ENCODE peak calls at places on chromosome 18, in seven cellular contexts. G, N, H, C, V, J and B are unnamed samples.

GRCh38 chr18:3605562-3606443 is 155.8 kb downstream of the TGIF1 start:
- DNase-seq in G (no peak), N (peak), H (peak), C (peak), V (no peak), J (no peak), B (no peak)

GRCh38 chr18:58887613-58887963 is 22.9 kb downstream of the ZNF532 start:
- DNase-seq in G (no peak), N (peak), H (no peak), C (no peak), V (no peak), J (peak), B (peak)

GRCh38 chr18:21803495-21803894 is 62.9 kb downstream of the MIB1 start:
- DNase-seq in G (no peak), N (no peak), H (no peak), C (no peak), V (no peak), J (no peak), B (no peak)

GRCh38 chr18:33603434-33603833 is 25.4 kb downstream of the ASXL3 start:
- DNase-seq in G (no peak), N (no peak), H (no peak), C (no peak), V (no peak), J (no peak), B (no peak)

GRCh38 chr18:3789525-3789924 is 339.6 kb downstream of the TGIF1 start:
- DNase-seq in G (no peak), N (no peak), H (no peak), C (no peak), V (no peak), J (no peak), B (no peak)

GRCh38 chr18:61727241-61727640 is 165.6 kb downstream of the RNF152 start:
- DNase-seq in G (no peak), N (no peak), H (no peak), C (no peak), V (no peak), J (no peak), B (no peak)

GRCh38 chr18:56795381-56795780 is 144.2 kb downstream of the WDR7 start:
- DNase-seq in G (no peak), N (no peak), H (no peak), C (no peak), V (no peak), J (no peak), B (no peak)

GRCh38 chr18:12944724-12945123 is 3.1 kb upstream of the SEH1L start:
- DNase-seq in G (peak), N (peak), H (no peak), C (no peak), V (no peak), J (no peak), B (no peak)

GRCh38 chr18:36186461-36187137 is 698 bp upstream of the MOCOS start:
- DNase-seq in G (peak), N (no peak), H (no peak), C (no peak), V (peak), J (no peak), B (no peak)

GRCh38 chr18:7559709-7560319 is 7.3 kb upstream of the PTPRM start:
- DNase-seq in G (no peak), N (no peak), H (no peak), C (no peak), V (peak), J (no peak), B (no peak)

GRCh38 chr18:28514699-28515098 is 337.8 kb upstream of the CDH2 start:
- DNase-seq in G (no peak), N (no peak), H (no peak), C (no peak), V (no peak), J (no peak), B (no peak)

GRCh38 chr18:32919799-32920198 is 147.0 kb upstream of the KLHL14 start:
- DNase-seq in G (no peak), N (peak), H (no peak), C (peak), V (peak), J (no peak), B (no peak)

GRCh38 chr18:55577812-55578539 is 10.0 kb downstream of the TCF4 start:
- DNase-seq in G (no peak), N (no peak), H (no peak), C (peak), V (no peak), J (no peak), B (no peak)

GRCh38 chr18:78914586-78914935 is 65.1 kb upstream of the SALL3 start:
- DNase-seq in G (no peak), N (no peak), H (no peak), C (peak), V (no peak), J (no peak), B (no peak)